ENCODE peak calls at places on chromosomes 16 and 17, in six cellular contexts. E is cardiac fibroblast, K is HFFc6, A is choroid plexus epithelial cell, R is anterior cingulate cortex, F is substantia nigra. L is an unnamed sample.

GRCh38 chr16:89330177-89330856 is 112.8 kb downstream of the ZNF778 start:
- DNase-seq in E (no peak), K (no peak), A (peak; percentile 73), R (no peak), F (no peak), L (peak; percentile 32)

GRCh38 chr16:47375423-47375822 is 85.4 kb downstream of the ITFG1 start:
- DNase-seq in E (no peak), K (no peak), A (peak; percentile 26), R (no peak), F (no peak), L (no peak)

GRCh38 chr16:53166099-53166498 is 111.3 kb downstream of the CHD9 start:
- DNase-seq in E (peak; percentile 15), K (no peak), A (peak; percentile 16), R (no peak), F (no peak), L (no peak)

GRCh38 chr17:59342681-59343127 is 11.2 kb downstream of the YPEL2 start:
- DNase-seq in E (no peak), K (no peak), A (no peak), R (no peak), F (no peak), L (no peak)

GRCh38 chr16:67014641-67015315 is 14.2 kb upstream of the CBFB start:
- DNase-seq in E (no peak), K (no peak), A (no peak), R (no peak), F (no peak), L (no peak)

GRCh38 chr17:32627233-32628008 is 140.6 kb downstream of the CDK5R1 start:
- DNase-seq in E (peak; percentile 14), K (peak; percentile 18), A (peak; percentile 25), R (peak; percentile 37), F (peak; percentile 17), L (no peak)

GRCh38 chr17:73831699-73832098 is 187.5 kb upstream of the SDK2 start:
- DNase-seq in E (no peak), K (no peak), A (no peak), R (no peak), F (no peak), L (no peak)

GRCh38 chr17:75720656-75721462 is at the start of gene ITGB4:
- DNase-seq in E (no peak), K (no peak), A (no peak), R (peak; percentile 22), F (no peak), L (peak; percentile 46)

GRCh38 chr16:84410361-84411138 is 42.2 kb downstream of the ATP2C2 start:
- DNase-seq in E (no peak), K (no peak), A (no peak), R (no peak), F (no peak), L (no peak)

GRCh38 chr17:20935740-20936139 is 107.1 kb downstream of the USP22 start:
- DNase-seq in E (peak; percentile 81), K (peak; percentile 58), A (peak; percentile 92), R (no peak), F (no peak), L (no peak)

GRCh38 chr17:21368545-21369246 is 7.5 kb upstream of the KCNJ12 start:
- DNase-seq in E (no peak), K (no peak), A (no peak), R (no peak), F (no peak), L (no peak)

GRCh38 chr17:40433551-40434384 is 9.5 kb upstream of the IGFBP4 start:
- DNase-seq in E (peak; percentile 28), K (no peak), A (peak; percentile 31), R (no peak), F (no peak), L (no peak)

L was measured in effector memory CD4-positive, alpha-beta T cell.